ENCODE peak calls at places on chromosomes 3 and 15, in four cellular contexts. S is EL, F is NCI-H774, D is foreskin fibroblast. L is an unnamed sample.

GRCh38 chr3:125356140-125357026 is 18.7 kb downstream of the ZNF148 start:
- DNase-seq in S (no peak), F (no peak), D (no peak), L (no peak)

GRCh38 chr15:92803536-92803851 is 96.6 kb upstream of the CHD2 start:
- DNase-seq in S (no peak), F (no peak), D (no peak), L (no peak)

GRCh38 chr15:52183562-52184173 is 7.5 kb downstream of the GNB5 start:
- DNase-seq in S (peak), F (no peak), D (peak), L (no peak)

GRCh38 chr3:55486101-55486856 is 827 bp downstream of the WNT5A start:
- DNase-seq in S (peak), F (peak), D (peak), L (peak)

GRCh38 chr3:57017481-57017880 is 43.0 kb upstream of the SPATA12 start:
- DNase-seq in S (peak), F (no peak), D (peak), L (no peak)

GRCh38 chr15:71526061-71526460 is 284.3 kb upstream of the NR2E3 start:
- DNase-seq in S (peak), F (no peak), D (no peak), L (no peak)

GRCh38 chr15:66231421-66232266 is 21.9 kb downstream of the MEGF11 start:
- DNase-seq in S (peak), F (no peak), D (peak), L (no peak)

GRCh38 chr3:73069775-73070444 is 8.5 kb downstream of the EBLN2 start:
- DNase-seq in S (no peak), F (no peak), D (no peak), L (no peak)

GRCh38 chr3:15330031-15330596 is 2.3 kb downstream of the SH3BP5 start:
- DNase-seq in S (no peak), F (no peak), D (peak), L (no peak)

GRCh38 chr3:47961815-47962606 is 54.2 kb downstream of the MAP4 start:
- DNase-seq in S (peak), F (no peak), D (peak), L (no peak)

GRCh38 chr3:120119846-120120510 is 25.7 kb upstream of the GSK3B start:
- DNase-seq in S (peak), F (no peak), D (no peak), L (no peak)

GRCh38 chr3:192080336-192080735 is 619.4 kb downstream of the PYDC2 start:
- DNase-seq in S (no peak), F (no peak), D (no peak), L (peak)

GRCh38 chr3:15953841-15954240 is 156.1 kb upstream of the ANKRD28 start:
- DNase-seq in S (no peak), F (no peak), D (no peak), L (no peak)

GRCh38 chr3:150251654-150252053 is 156.4 kb upstream of the TSC22D2 start:
- DNase-seq in S (peak), F (no peak), D (no peak), L (no peak)

GRCh38 chr3:150995510-150995909 is 23.0 kb upstream of the CLRN1 start:
- DNase-seq in S (no peak), F (no peak), D (no peak), L (no peak)

GRCh38 chr15:60469893-60470641 is 8.9 kb downstream of the ICE2 start:
- DNase-seq in S (peak), F (no peak), D (peak), L (no peak)

GRCh38 chr3:179871782-179872181 is 165.0 kb downstream of the PEX5L start:
- DNase-seq in S (no peak), F (no peak), D (no peak), L (no peak)

GRCh38 chr15:62324382-62324781 is 159.3 kb upstream of the C2CD4B start:
- DNase-seq in S (peak), F (no peak), D (no peak), L (no peak)

GRCh38 chr3:53534996-53535395 is 40.6 kb downstream of the CACNA1D start:
- DNase-seq in S (no peak), F (no peak), D (no peak), L (no peak)

GRCh38 chr15:60591491-60592385 is 112.8 kb upstream of the ICE2 start:
- DNase-seq in S (peak), F (no peak), D (peak), L (no peak)

GRCh38 chr15:34583399-34584320 is at the start of gene GOLGA8B:
- DNase-seq in S (peak), F (peak), D (peak), L (peak)

GRCh38 chr3:47004369-47005211 is 25.1 kb downstream of the NBEAL2 start:
- DNase-seq in S (no peak), F (no peak), D (no peak), L (no peak)

GRCh38 chr3:24829011-24829581 is 334.4 kb upstream of the THRB start:
- DNase-seq in S (peak), F (no peak), D (peak), L (no peak)

GRCh38 chr3:114052216-114052615 is 4.1 kb downstream of the CCDC191 start:
- DNase-seq in S (no peak), F (no peak), D (no peak), L (no peak)

GRCh38 chr3:15815696-15816095 is 17.9 kb upstream of the ANKRD28 start:
- DNase-seq in S (peak), F (no peak), D (peak), L (no peak)

GRCh38 chr15:63694184-63694583 is 97.0 kb downstream of the FBXL22 start:
- DNase-seq in S (no peak), F (no peak), D (no peak), L (no peak)

GRCh38 chr15:81268881-81269601 is 54.9 kb downstream of the STARD5 start:
- DNase-seq in S (no peak), F (no peak), D (no peak), L (no peak)

GRCh38 chr15:39491917-39492490 is 88.9 kb upstream of the THBS1 start:
- DNase-seq in S (no peak), F (no peak), D (no peak), L (no peak)

GRCh38 chr3:196757876-196758739 is 18.5 kb downstream of the PAK2 start:
- DNase-seq in S (peak), F (no peak), D (peak), L (no peak)

GRCh38 chr3:184636774-184637316 is 75.0 kb downstream of the MAGEF1 start:
- DNase-seq in S (peak), F (no peak), D (peak), L (peak)

GRCh38 chr3:69178838-69179739 is 56.7 kb upstream of the LMOD3 start:
- DNase-seq in S (no peak), F (no peak), D (no peak), L (no peak)

GRCh38 chr3:195197764-195198423 is 73.1 kb downstream of the XXYLT1 start:
- DNase-seq in S (peak), F (no peak), D (peak), L (no peak)

L was measured in NCI-H345.